ENCODE peak calls at places on chromosomes 6 and 20, in four cellular contexts. One of them, this sample, is unnamed.

GRCh38 chr6:68967549-68968300 is 332.6 kb downstream of the ADGRB3 start:
- DNase-seq in foreskin keratinocyte: peak
- DNase-seq in NCI-H1694 treated with DMSO at 0.1 percent for 48 hours: peak
- DNase-seq in cardiac muscle cell: peak
- DNase-seq in this sample: peak

GRCh38 chr6:121573466-121573865 is 138.0 kb downstream of the GJA1 start:
- DNase-seq in foreskin keratinocyte: no peak
- DNase-seq in NCI-H1694 treated with DMSO at 0.1 percent for 48 hours: no peak
- DNase-seq in cardiac muscle cell: no peak
- DNase-seq in this sample: no peak

GRCh38 chr20:11379257-11380011 is 538.3 kb upstream of the BTBD3 start:
- DNase-seq in foreskin keratinocyte: no peak
- DNase-seq in NCI-H1694 treated with DMSO at 0.1 percent for 48 hours: no peak
- DNase-seq in cardiac muscle cell: peak
- DNase-seq in this sample: peak

GRCh38 chr20:44496976-44497375 is 21.3 kb downstream of the TTPAL start:
- DNase-seq in foreskin keratinocyte: peak
- DNase-seq in NCI-H1694 treated with DMSO at 0.1 percent for 48 hours: no peak
- DNase-seq in cardiac muscle cell: no peak
- DNase-seq in this sample: no peak

GRCh38 chr6:140380371-140381218 is 1006.1 kb upstream of the CITED2 start:
- DNase-seq in foreskin keratinocyte: no peak
- DNase-seq in NCI-H1694 treated with DMSO at 0.1 percent for 48 hours: no peak
- DNase-seq in cardiac muscle cell: no peak
- DNase-seq in this sample: no peak

GRCh38 chr6:128238248-128238647 is 282.2 kb downstream of the PTPRK start:
- DNase-seq in foreskin keratinocyte: no peak
- DNase-seq in NCI-H1694 treated with DMSO at 0.1 percent for 48 hours: no peak
- DNase-seq in cardiac muscle cell: no peak
- DNase-seq in this sample: no peak

GRCh38 chr6:25342784-25343183 is 63.6 kb downstream of the CARMIL1 start:
- DNase-seq in foreskin keratinocyte: no peak
- DNase-seq in NCI-H1694 treated with DMSO at 0.1 percent for 48 hours: no peak
- DNase-seq in cardiac muscle cell: no peak
- DNase-seq in this sample: no peak

GRCh38 chr6:157813757-157814455 is 9.1 kb upstream of the SNX9 start:
- DNase-seq in foreskin keratinocyte: no peak
- DNase-seq in NCI-H1694 treated with DMSO at 0.1 percent for 48 hours: no peak
- DNase-seq in cardiac muscle cell: no peak
- DNase-seq in this sample: no peak

GRCh38 chr20:17796096-17796563 is 96.4 kb downstream of the BANF2 start:
- DNase-seq in foreskin keratinocyte: no peak
- DNase-seq in NCI-H1694 treated with DMSO at 0.1 percent for 48 hours: no peak
- DNase-seq in cardiac muscle cell: no peak
- DNase-seq in this sample: no peak

This sample was measured in NCI-H524.